ENCODE peak calls at places on chromosomes 6 and 20, in eight cellular contexts. X, L, J, Y, V, N, A and C are unnamed samples.

GRCh38 chr20:16599257-16599656 is 26.0 kb upstream of the KIF16B start:
- DNase-seq in A (no peak), L (no peak), N (no peak), Y (no peak), V (no peak), X (no peak), J (no peak), C (no peak)

GRCh38 chr6:79070206-79070825 is 7.7 kb downstream of the PHIP start:
- DNase-seq in J (no peak), Y (no peak), A (peak), L (no peak), V (no peak), X (no peak), N (no peak), C (no peak)

GRCh38 chr6:27471365-27472115 is 1.4 kb downstream of the ZNF184 start:
- DNase-seq in N (no peak), J (no peak), A (no peak), V (no peak), L (no peak), X (no peak), Y (no peak), C (no peak)

GRCh38 chr20:33894798-33895197 is 83.7 kb downstream of the CHMP4B start:
- DNase-seq in J (no peak), L (no peak), V (no peak), X (no peak), N (no peak), Y (no peak), A (no peak), C (no peak)

GRCh38 chr6:25732468-25733198 is 21.9 kb upstream of the SLC17A4 start:
- DNase-seq in V (no peak), N (no peak), Y (no peak), L (no peak), X (no peak), J (no peak), A (no peak), C (no peak)

GRCh38 chr6:145036236-145036635 is 699.1 kb downstream of the EPM2A start:
- DNase-seq in A (peak), Y (no peak), J (no peak), N (no peak), V (no peak), L (no peak), X (no peak), C (no peak)

GRCh38 chr20:46641424-46641823 is 9.8 kb downstream of the SLC13A3 start:
- DNase-seq in X (no peak), Y (no peak), N (no peak), L (no peak), A (no peak), V (no peak), J (no peak), C (no peak)

GRCh38 chr6:88806728-88807127 is 156.7 kb downstream of the RNGTT start:
- DNase-seq in J (no peak), Y (no peak), A (no peak), L (no peak), N (no peak), V (no peak), X (no peak), C (no peak)

GRCh38 chr20:64239449-64240242 is 15.9 kb upstream of the PCMTD2 start:
- DNase-seq in J (no peak), V (peak), L (no peak), N (no peak), Y (no peak), X (no peak), A (no peak), C (no peak)

GRCh38 chr6:19024737-19025136 is 637.6 kb downstream of the RNF144B start:
- DNase-seq in A (peak), X (peak), L (peak), N (no peak), Y (peak), V (no peak), J (no peak), C (peak)

GRCh38 chr20:32364554-32365208 is 6.5 kb downstream of the ASXL1 start:
- DNase-seq in N (no peak), L (no peak), J (no peak), V (no peak), A (no peak), X (no peak), Y (no peak), C (no peak)

GRCh38 chr20:24134930-24135329 is 146.4 kb upstream of the GGTLC1 start:
- DNase-seq in N (no peak), Y (no peak), A (no peak), L (no peak), X (no peak), J (no peak), V (no peak), C (no peak)

GRCh38 chr20:44690781-44691423 is 24.3 kb upstream of the CCN5 start:
- DNase-seq in J (no peak), V (no peak), A (no peak), X (no peak), Y (peak), L (no peak), N (no peak), C (no peak)

GRCh38 chr6:143160439-143161220 is 99.9 kb downstream of the AIG1 start:
- DNase-seq in N (no peak), A (no peak), X (no peak), L (no peak), J (no peak), Y (no peak), V (no peak), C (no peak)

GRCh38 chr6:31546339-31546961 is at the start of gene ATP6V1G2:
- DNase-seq in N (peak), J (peak), L (peak), X (peak), A (peak), Y (peak), V (peak), C (peak)

GRCh38 chr20:12237772-12238171 is 320.1 kb downstream of the BTBD3 start:
- DNase-seq in V (no peak), Y (no peak), J (no peak), L (no peak), X (no peak), A (no peak), N (no peak), C (no peak)

GRCh38 chr6:73710470-73710869 is 14.5 kb downstream of the CD109 start:
- DNase-seq in A (peak), N (no peak), X (no peak), L (peak), J (no peak), Y (no peak), V (no peak), C (no peak)

GRCh38 chr6:150492941-150493340 is 106.7 kb upstream of the PLEKHG1 start:
- DNase-seq in J (no peak), X (no peak), N (no peak), A (no peak), L (peak), V (no peak), Y (no peak), C (no peak)

GRCh38 chr6:73774311-73774766 is 78.3 kb downstream of the CD109 start:
- DNase-seq in A (peak), Y (peak), J (no peak), V (no peak), N (no peak), L (peak), X (no peak), C (no peak)

GRCh38 chr6:159324599-159324998 is 155.4 kb downstream of the FNDC1 start:
- DNase-seq in Y (no peak), X (no peak), A (no peak), L (no peak), V (no peak), N (no peak), J (no peak), C (no peak)

GRCh38 chr6:135936606-135937005 is 85.1 kb downstream of the PDE7B start:
- DNase-seq in L (peak), A (peak), V (no peak), X (no peak), J (no peak), Y (peak), N (no peak), C (no peak)

GRCh38 chr20:32875673-32876072 is 16.9 kb downstream of the EFCAB8 start:
- DNase-seq in A (no peak), V (peak), J (no peak), X (no peak), N (no peak), Y (no peak), L (no peak), C (no peak)

GRCh38 chr6:33077908-33078307 is 2.1 kb downstream of the HLA-DPB1 start:
- DNase-seq in X (no peak), A (no peak), Y (no peak), V (peak), L (no peak), N (no peak), J (no peak), C (no peak)

GRCh38 chr20:46670228-46670584 is 18.9 kb upstream of the SLC13A3 start:
- DNase-seq in A (no peak), L (no peak), J (no peak), V (no peak), Y (no peak), N (no peak), X (no peak), C (no peak)

GRCh38 chr20:1718604-1719384 is 61.2 kb upstream of the SIRPG start:
- DNase-seq in N (no peak), V (no peak), Y (peak), A (peak), J (no peak), X (no peak), L (peak), C (no peak)

DNA sequence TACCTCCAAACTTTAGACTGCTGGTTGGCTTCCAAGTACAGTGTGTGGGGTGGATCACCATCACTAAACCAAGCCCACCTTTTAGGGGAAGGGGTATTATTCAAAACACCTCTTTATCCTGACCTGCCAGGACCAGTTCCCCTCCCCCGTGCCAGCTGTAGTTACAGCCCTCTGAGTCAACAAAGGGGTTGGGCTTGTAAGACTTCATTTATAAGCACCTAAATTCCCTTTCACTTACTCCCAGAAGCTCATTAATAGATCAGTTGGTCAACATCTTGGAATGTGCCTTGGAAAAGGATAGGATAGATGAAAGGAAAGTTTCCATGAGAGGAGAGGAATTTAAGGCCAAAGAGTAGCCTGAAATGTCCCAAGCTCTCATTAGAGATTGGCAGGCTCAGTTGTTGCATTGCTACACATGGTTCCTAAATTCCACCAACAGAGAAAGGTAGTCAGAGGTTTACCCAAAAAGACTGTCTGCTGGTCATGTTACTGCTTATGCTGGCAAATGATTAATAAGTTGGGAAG is 59.2 kb downstream of the TNFAIP3 start:
- DNase-seq in X (no peak), L (no peak), N (peak), V (no peak), Y (no peak), A (peak), J (no peak), C (peak)
- H3K4me3 ChIP-seq in X (no peak), L (no peak), N (no peak), V (no peak), Y (no peak), A (no peak), J (no peak), C (no peak)

GRCh38 chr20:10495173-10495572 is 60.1 kb downstream of the SLX4IP start:
- DNase-seq in J (no peak), Y (no peak), A (no peak), L (no peak), V (no peak), N (no peak), X (no peak), C (no peak)

GRCh38 chr20:10492844-10493243 is 57.7 kb downstream of the SLX4IP start:
- DNase-seq in V (no peak), X (no peak), A (no peak), J (no peak), L (peak), N (no peak), Y (no peak), C (no peak)

GRCh38 chr20:10490706-10491105 is 55.6 kb downstream of the SLX4IP start:
- DNase-seq in Y (no peak), A (peak), L (no peak), N (no peak), X (no peak), J (no peak), V (no peak), C (no peak)

GRCh38 chr20:10489853-10490627 is 54.9 kb downstream of the SLX4IP start:
- DNase-seq in J (no peak), N (no peak), V (no peak), X (no peak), L (no peak), Y (no peak), A (no peak), C (no peak)

DNA sequence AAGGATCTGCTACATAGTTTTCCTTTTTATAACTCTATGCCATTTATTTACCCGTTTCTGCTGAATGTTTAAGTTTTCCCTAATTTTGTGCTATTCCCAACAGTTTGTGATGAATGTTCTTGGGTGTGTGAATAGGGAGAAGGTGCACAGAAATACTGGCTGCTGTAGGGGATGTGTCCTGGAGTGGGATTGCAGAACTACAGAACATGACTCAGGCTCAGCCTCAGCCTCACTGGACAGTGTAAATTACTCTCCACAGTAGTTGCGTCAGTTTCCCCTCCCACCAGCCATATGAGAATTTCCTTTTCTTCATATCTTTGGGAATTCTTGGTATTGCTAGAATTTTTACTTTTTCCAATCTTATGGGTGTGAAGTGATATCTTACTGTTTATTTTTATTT is 57.0 kb downstream of the SLX4IP start:
- DNase-seq in X (peak), N (peak), A (peak), V (no peak), Y (no peak), L (no peak), J (no peak), C (no peak)
- TF ChIP-seq POLR2A in X (no peak), N (no peak), A (no peak), V (no peak), Y (no peak), L (no peak), J (no peak), C (no peak)

GRCh38 chr6:98463629-98464028 is 370.7 kb upstream of the POU3F2 start:
- DNase-seq in A (no peak), N (no peak), X (no peak), L (no peak), J (no peak), V (no peak), Y (no peak), C (no peak)
- H3K4me3 ChIP-seq in A (no peak), N (no peak), X (no peak), L (no peak), J (no peak), V (no peak), Y (no peak), C (no peak)

GRCh38 chr6:43702522-43703440 is 15.2 kb upstream of the MRPS18A start:
- DNase-seq in X (peak), L (peak), V (peak), N (peak), A (peak), Y (peak), J (peak), C (peak)
- TF ChIP-seq POLR2A in X (no peak), L (no peak), V (no peak), N (peak), A (no peak), Y (peak), J (no peak), C (peak)

GRCh38 chr6:111709615-111710398 is 104.1 kb upstream of the TRAF3IP2 start:
- DNase-seq in J (peak), N (peak), A (peak), X (peak), Y (peak), V (no peak), L (peak), C (peak)
- H3K4me3 ChIP-seq in J (peak), N (no peak), A (no peak), X (no peak), Y (no peak), V (no peak), L (peak), C (no peak)

GRCh38 chr6:156686940-156687874 is 90.0 kb upstream of the ARID1B start:
- DNase-seq in A (peak), L (peak), J (peak), X (peak), N (peak), Y (peak), V (peak), C (peak)
- TF ChIP-seq POLR2A in A (peak), L (peak), J (peak), X (peak), N (peak), Y (peak), V (peak), C (peak)